ENCODE peak calls at places on chromosomes 6 and 20, in eight cellular contexts. S, M, Z, N, Y, X, W and O are unnamed samples.

GRCh38 chr20:30484749-30485070 is 772.8 kb upstream of the DEFB115 start:
- DNase-seq in S (no peak), M (no peak), Z (no peak), N (no peak), Y (no peak), X (no peak), W (no peak), O (no peak)

GRCh38 chr6:134609862-134610261 is 291.9 kb upstream of the SGK1 start:
- DNase-seq in S (no peak), M (no peak), Z (no peak), N (no peak), Y (no peak), X (no peak), W (no peak), O (no peak)

GRCh38 chr6:12572884-12573824 is 143.4 kb upstream of the PHACTR1 start:
- DNase-seq in S (no peak), M (no peak), Z (no peak), N (no peak), Y (no peak), X (no peak), W (no peak), O (peak; percentile 30)

GRCh38 chr6:55617272-55617671 is 38.3 kb upstream of the HMGCLL1 start:
- DNase-seq in S (no peak), M (no peak), Z (peak; percentile 5), N (no peak), Y (no peak), X (no peak), W (no peak), O (no peak)

GRCh38 chr6:111256646-111257045 is 169.3 kb downstream of the SLC16A10 start:
- DNase-seq in S (no peak), M (no peak), Z (no peak), N (no peak), Y (no peak), X (no peak), W (no peak), O (no peak)

GRCh38 chr6:85747093-85747492 is 104.4 kb upstream of the SYNCRIP start:
- DNase-seq in S (no peak), M (no peak), Z (no peak), N (no peak), Y (no peak), X (no peak), W (no peak), O (no peak)

GRCh38 chr6:161796726-161797125 is 522.9 kb upstream of the AGPAT4 start:
- DNase-seq in S (no peak), M (no peak), Z (no peak), N (no peak), Y (no peak), X (no peak), W (no peak), O (no peak)

GRCh38 chr20:58998656-58999055 is 8.4 kb downstream of the CTSZ start:
- DNase-seq in S (no peak), M (peak; percentile 41), Z (no peak), N (peak; percentile 27), Y (no peak), X (peak; percentile 37), W (no peak), O (no peak)

GRCh38 chr6:43070028-43070632 is 6.0 kb upstream of the PTK7 start:
- DNase-seq in S (no peak), M (no peak), Z (peak; percentile 73), N (no peak), Y (peak; percentile 25), X (no peak), W (no peak), O (no peak)

GRCh38 chr6:127300411-127300810 is 33.7 kb downstream of the RNF146 start:
- DNase-seq in S (no peak), M (no peak), Z (no peak), N (no peak), Y (no peak), X (no peak), W (no peak), O (peak; percentile 58)

GRCh38 chr20:19864130-19864529 is 106.1 kb downstream of the RIN2 start:
- DNase-seq in S (no peak), M (no peak), Z (no peak), N (no peak), Y (no peak), X (no peak), W (no peak), O (no peak)

GRCh38 chr6:140542858-140543257 is 1168.4 kb upstream of the CITED2 start:
- DNase-seq in S (no peak), M (no peak), Z (no peak), N (no peak), Y (no peak), X (no peak), W (no peak), O (no peak)

GRCh38 chr20:5364136-5364821 is 47.5 kb upstream of the PROKR2 start:
- DNase-seq in S (no peak), M (no peak), Z (no peak), N (no peak), Y (no peak), X (no peak), W (no peak), O (no peak)

GRCh38 chr20:11182715-11183114 is 508.9 kb upstream of the JAG1 start:
- DNase-seq in S (peak; percentile 27), M (no peak), Z (no peak), N (no peak), Y (no peak), X (no peak), W (no peak), O (no peak)

GRCh38 chr6:93423542-93423941 is 4.2 kb upstream of the EPHA7 start:
- DNase-seq in S (peak; percentile 70), M (peak; percentile 70), Z (peak; percentile 60), N (no peak), Y (no peak), X (no peak), W (no peak), O (no peak)

GRCh38 chr6:53894086-53894485 is 99.3 kb downstream of the LRRC1 start:
- DNase-seq in S (no peak), M (peak; percentile 75), Z (peak; percentile 21), N (no peak), Y (peak; percentile 13), X (no peak), W (no peak), O (no peak)

GRCh38 chr6:53282741-53283140 is 66.0 kb downstream of the ELOVL5 start:
- DNase-seq in S (no peak), M (no peak), Z (no peak), N (no peak), Y (no peak), X (no peak), W (no peak), O (no peak)

GRCh38 chr6:132764370-132764769 is 6.7 kb upstream of the VNN2 start:
- DNase-seq in S (no peak), M (no peak), Z (no peak), N (peak; percentile 70), Y (no peak), X (no peak), W (no peak), O (peak; percentile 77)

GRCh38 chr6:32842021-32842650 is 1.7 kb downstream of the PSMB8 start:
- DNase-seq in S (no peak), M (no peak), Z (no peak), N (no peak), Y (no peak), X (no peak), W (no peak), O (no peak)

GRCh38 chr6:32838114-32838958 is at the start of gene TAP2:
- DNase-seq in S (peak; percentile 97), M (peak; percentile 97), Z (peak; percentile 96), N (peak; percentile 97), Y (peak; percentile 99), X (peak; percentile 98), W (peak; percentile 87), O (peak; percentile 60)

GRCh38 chr6:32842690-32843089 is 1.2 kb downstream of the PSMB8 start:
- DNase-seq in S (no peak), M (peak; percentile 47), Z (no peak), N (no peak), Y (no peak), X (no peak), W (no peak), O (no peak)

GRCh38 chr6:32839356-32839755 is 817 bp upstream of the TAP2 start:
- DNase-seq in S (no peak), M (peak; percentile 60), Z (no peak), N (no peak), Y (no peak), X (no peak), W (no peak), O (no peak)

GRCh38 chr6:32840604-32841246 is 2.2 kb upstream of the TAP2 start:
- DNase-seq in S (no peak), M (peak; percentile 36), Z (no peak), N (no peak), Y (peak; percentile 32), X (no peak), W (no peak), O (no peak)
- H3K4me3 ChIP-seq in S (no peak overlapping the region), M (no peak overlapping the region), Z (no peak overlapping the region), N (no peak overlapping the region), Y (no peak overlapping the region), X (no peak overlapping the region), W (no peak overlapping the region), O (no peak overlapping the region)

DNA sequence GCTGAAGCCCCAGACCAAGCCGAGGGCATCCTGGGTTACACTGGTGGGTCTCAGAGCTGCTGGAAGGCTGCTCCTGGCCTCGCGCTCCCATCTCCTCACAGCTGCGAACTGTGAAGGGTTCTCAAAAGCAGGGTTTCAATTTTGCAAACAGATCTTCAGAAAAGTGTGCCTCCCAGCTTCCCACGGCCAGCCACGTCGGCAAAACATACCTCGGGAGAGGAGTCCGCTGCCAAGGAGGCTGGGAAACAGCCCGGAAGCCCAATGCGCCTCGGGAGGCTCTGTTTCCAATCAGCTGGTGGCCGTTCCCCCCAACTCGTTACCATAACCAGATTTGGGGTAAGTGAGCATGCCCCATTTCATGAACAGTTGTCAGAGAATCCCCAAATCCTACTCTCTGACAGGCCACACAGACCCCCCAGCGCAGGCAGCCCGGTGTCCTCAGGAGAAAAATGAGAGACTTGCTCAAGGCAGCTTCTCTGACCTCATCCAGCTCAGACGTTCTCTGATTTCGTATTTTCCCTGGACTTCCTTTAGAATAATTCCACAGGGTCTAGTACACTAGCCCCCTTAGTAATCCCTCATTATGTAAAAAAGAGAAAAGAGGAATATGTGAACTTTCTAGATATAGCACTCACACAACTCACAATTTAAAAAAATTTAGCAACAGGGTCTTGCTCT is 98.4 kb downstream of the SNX5 start:
- DNase-seq in S (no peak), M (no peak), Z (no peak), N (no peak), Y (no peak), X (no peak), W (no peak), O (no peak)
- H3K4me3 ChIP-seq in S (no peak overlapping the region), M (no peak overlapping the region), Z (no peak overlapping the region), N (no peak overlapping the region), Y (no peak overlapping the region), X (peak overlapping the region; percentile 28), W (peak overlapping the region; percentile 21), O (peak overlapping the region; percentile 11)

DNA sequence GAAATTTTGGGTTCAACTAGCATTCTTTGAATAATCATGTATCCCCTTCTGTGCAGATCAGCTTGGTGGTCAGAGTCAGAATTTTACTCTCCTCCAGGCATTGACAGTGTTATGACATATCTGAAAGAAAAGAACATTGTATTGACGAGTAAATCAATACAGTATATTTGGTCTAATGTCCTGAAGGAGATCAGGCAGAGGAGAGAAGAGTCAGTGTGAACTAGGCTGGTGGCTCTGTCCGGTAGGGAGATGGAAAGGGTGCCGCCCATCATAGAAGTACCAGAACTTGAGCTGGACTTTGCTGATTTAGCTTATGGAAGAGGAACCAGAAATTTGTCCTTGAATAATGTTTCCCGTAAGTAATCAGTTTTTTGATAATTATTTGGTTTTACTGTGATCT is at the start of gene CALHM6:
- DNase-seq in S (no peak), M (no peak), Z (no peak), N (no peak), Y (no peak), X (no peak), W (no peak), O (no peak)
- H3K4me3 ChIP-seq in S (peak within 1 kb of the TSS; percentile 43), M (peak within 1 kb of the TSS; percentile 7), Z (no peak within 1 kb of the TSS), N (peak within 1 kb of the TSS; percentile 49), Y (peak within 1 kb of the TSS; percentile 26), X (peak within 1 kb of the TSS; percentile 71), W (peak within 1 kb of the TSS; percentile 71), O (peak within 1 kb of the TSS; percentile 42)

GRCh38 chr20:52103911-52104545 is 87.6 kb downstream of the ZFP64 start:
- DNase-seq in S (no peak), M (peak; percentile 62), Z (no peak), N (no peak), Y (no peak), X (no peak), W (no peak), O (no peak)
- H3K4me3 ChIP-seq in S (peak overlapping the region; percentile 22), M (no peak overlapping the region), Z (no peak overlapping the region), N (peak overlapping the region; percentile 8), Y (no peak overlapping the region), X (peak overlapping the region; percentile 55), W (peak overlapping the region; percentile 52), O (peak overlapping the region; percentile 60)